ENCODE peak calls at places on chromosome 5, in ten cellular contexts. E is tibial nerve, F is lower lobe of right lung, Y is GM23338, H is A673, B is osteoblast, S is hepatocyte, P is pancreas, Q is esophagus squamous epithelium, R is A549. N is an unnamed sample.

GRCh38 chr5:6489786-6490185 is 41.1 kb downstream of the UBE2QL1 start:
- DNase-seq in E (no peak), F (no peak), Y (no peak), H (no peak), B (no peak), S (no peak), P (no peak), Q (no peak), R (no peak), N (no peak)

GRCh38 chr5:55533806-55534435 is 843 bp downstream of the PLPP1 start:
- DNase-seq in E (no peak), F (no peak), Y (peak; percentile 66), H (peak; percentile 60), B (no peak), S (no peak), P (no peak), Q (no peak), R (peak; percentile 45), N (no peak)

GRCh38 chr5:124876564-124876963 is 130.1 kb upstream of the ZNF608 start:
- DNase-seq in E (no peak), F (no peak), Y (no peak), H (no peak), B (no peak), S (no peak), P (no peak), Q (no peak), R (no peak), N (no peak)

GRCh38 chr5:144139586-144139985 is 30.9 kb downstream of the YIPF5 start:
- DNase-seq in E (no peak), F (no peak), Y (no peak), H (peak; percentile 15), B (peak; percentile 39), S (peak; percentile 45), P (no peak), Q (no peak), R (peak; percentile 4), N (no peak)

GRCh38 chr5:55187370-55187769 is 14.4 kb upstream of the CDC20B start:
- DNase-seq in E (no peak), F (no peak), Y (peak; percentile 65), H (peak; percentile 44), B (no peak), S (peak; percentile 9), P (no peak), Q (no peak), R (peak; percentile 36), N (no peak)

GRCh38 chr5:154331267-154331666 is 114.5 kb upstream of the SAP30L start:
- DNase-seq in E (no peak), F (no peak), Y (no peak), H (no peak), B (no peak), S (no peak), P (no peak), Q (no peak), R (no peak), N (no peak)

GRCh38 chr5:43281840-43282658 is 31.2 kb downstream of the HMGCS1 start:
- DNase-seq in E (no peak), F (no peak), Y (no peak), H (no peak), B (no peak), S (no peak), P (no peak), Q (no peak), R (no peak), N (no peak)

GRCh38 chr5:176692835-176693476 is 45.7 kb downstream of the TSPAN17 start:
- DNase-seq in E (no peak), F (no peak), Y (no peak), H (no peak), B (no peak), S (no peak), P (no peak), Q (no peak), R (no peak), N (no peak)

GRCh38 chr5:108487951-108488350 is 106.1 kb upstream of the FBXL17 start:
- DNase-seq in E (no peak), F (no peak), Y (no peak), H (no peak), B (peak; percentile 11), S (no peak), P (no peak), Q (no peak), R (no peak), N (no peak)

GRCh38 chr5:123865641-123866040 is 353.7 kb downstream of the CSNK1G3 start:
- DNase-seq in E (no peak), F (no peak), Y (no peak), H (no peak), B (no peak), S (no peak), P (no peak), Q (no peak), R (no peak), N (no peak)

GRCh38 chr5:39177629-39177959 is 41.8 kb downstream of the FYB1 start:
- DNase-seq in E (no peak), F (no peak), Y (no peak), H (no peak), B (no peak), S (no peak), P (no peak), Q (no peak), R (no peak), N (no peak)

GRCh38 chr5:490116-491094 is 33.8 kb downstream of the SLC9A3 start:
- DNase-seq in E (no peak), F (no peak), Y (no peak), H (no peak), B (no peak), S (no peak), P (no peak), Q (no peak), R (no peak), N (no peak)

DNA sequence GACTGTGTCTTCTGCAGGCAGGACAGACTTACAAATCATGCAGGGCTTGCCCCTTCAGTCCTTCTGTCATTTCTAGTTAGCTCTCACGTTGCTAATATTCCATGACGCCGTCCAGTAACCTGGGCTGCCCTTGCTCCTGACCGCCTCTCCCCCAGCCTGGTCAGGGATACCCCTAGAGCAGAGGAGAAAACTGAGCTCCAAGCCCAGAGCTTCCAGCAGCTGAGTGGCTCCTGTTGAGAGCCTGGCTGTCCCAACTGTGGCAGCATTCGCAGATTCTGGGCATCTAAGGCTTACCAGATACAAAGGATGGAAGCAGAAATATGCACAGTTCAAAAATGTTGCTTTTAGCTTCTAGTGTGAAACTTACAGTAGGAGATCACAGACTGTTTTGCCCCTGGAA is 185.2 kb downstream of the CD180 start:
- DNase-seq in E (no peak), F (no peak), Y (no peak), H (no peak), B (no peak), S (no peak), P (no peak), Q (no peak), R (no peak), N (no peak)
- H3K4me1 ChIP-seq in E (peaks cover 35% of the 10 kb centered on the region), F (peaks cover 74% of the 10 kb centered on the region), Y (peaks cover 6% of the 10 kb centered on the region), H (no peaks in the 10 kb centered on the region), B (peaks cover 52% of the 10 kb centered on the region), S (peaks cover 54% of the 10 kb centered on the region), P (peaks cover 81% of the 10 kb centered on the region), Q (peaks cover 98% of the 10 kb centered on the region), R (peaks cover 44% of the 10 kb centered on the region), N (peaks cover 92% of the 10 kb centered on the region)

DNA sequence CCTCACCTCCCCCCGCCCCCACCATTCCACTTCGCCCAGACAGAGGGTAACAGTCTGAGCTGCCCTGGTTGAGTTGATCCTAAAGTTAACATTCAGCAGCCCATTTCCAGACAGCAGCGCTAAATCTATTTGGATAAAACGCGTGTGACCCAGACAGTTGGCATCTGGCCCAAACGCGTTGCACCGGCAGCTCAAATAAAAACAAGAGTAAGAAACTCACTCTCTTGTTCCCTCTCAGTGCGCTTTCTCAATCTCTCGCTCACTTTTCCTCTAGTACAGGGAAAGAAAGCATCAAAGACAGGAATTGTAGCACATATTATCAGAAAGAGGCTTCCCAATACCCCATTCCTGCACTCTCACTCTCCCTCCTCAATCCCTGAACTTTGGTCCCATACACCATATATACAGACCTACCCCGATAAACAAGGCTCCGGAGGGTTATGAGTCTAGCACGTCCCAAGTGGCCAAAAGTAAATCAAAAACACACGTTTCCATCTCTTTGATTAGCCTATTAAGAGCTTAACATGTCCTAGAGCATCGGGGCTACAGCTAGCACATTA is 1.3 kb downstream of the ADAMTS6 start:
- DNase-seq in E (peak; percentile 61), F (peak; percentile 70), Y (peak; percentile 39), H (peak; percentile 62), B (no peak), S (peak; percentile 75), P (peak; percentile 65), Q (no peak), R (peak; percentile 30), N (peak; percentile 58)
- H3K4me3 ChIP-seq in E (peak overlapping the region; percentile 21), F (peak overlapping the region; percentile 60), Y (peak overlapping the region; percentile 66), H (peak overlapping the region; percentile 57), B (peak overlapping the region; percentile 82), S (peak overlapping the region; percentile 54), P (peak overlapping the region; percentile 17), Q (peak overlapping the region; percentile 47), R (peak overlapping the region; percentile 65), N (peak overlapping the region; percentile 45)

GRCh38 chr5:139092741-139093140 is 105.4 kb downstream of the SIL1 start:
- DNase-seq in E (no peak), F (no peak), Y (no peak), H (no peak), B (no peak), S (no peak), P (no peak), Q (no peak), R (no peak), N (no peak)

GRCh38 chr5:139094154-139095131 is 103.7 kb downstream of the SIL1 start:
- DNase-seq in E (no peak), F (no peak), Y (no peak), H (no peak), B (no peak), S (no peak), P (no peak), Q (no peak), R (no peak), N (no peak)

GRCh38 chr5:139088024-139088423 is 110.1 kb downstream of the SIL1 start:
- DNase-seq in E (no peak), F (no peak), Y (no peak), H (no peak), B (peak; percentile 10), S (no peak), P (no peak), Q (no peak), R (no peak), N (no peak)

GRCh38 chr5:139090566-139090965 is 107.6 kb downstream of the SIL1 start:
- DNase-seq in E (no peak), F (no peak), Y (no peak), H (no peak), B (no peak), S (no peak), P (no peak), Q (no peak), R (no peak), N (no peak)

GRCh38 chr5:139091439-139092156 is 106.6 kb downstream of the SIL1 start:
- DNase-seq in E (no peak), F (no peak), Y (no peak), H (no peak), B (peak; percentile 65), S (peak; percentile 11), P (no peak), Q (no peak), R (no peak), N (no peak)
- TF ChIP-seq CTCF in E (peak; percentile 50), F (peak; percentile 21), Y (peak; percentile 20), H (peak; percentile 20), B (no peak), S (peak; percentile 18), P (no peak), Q (no peak), R (no peak), N (peak; percentile 26)

DNA sequence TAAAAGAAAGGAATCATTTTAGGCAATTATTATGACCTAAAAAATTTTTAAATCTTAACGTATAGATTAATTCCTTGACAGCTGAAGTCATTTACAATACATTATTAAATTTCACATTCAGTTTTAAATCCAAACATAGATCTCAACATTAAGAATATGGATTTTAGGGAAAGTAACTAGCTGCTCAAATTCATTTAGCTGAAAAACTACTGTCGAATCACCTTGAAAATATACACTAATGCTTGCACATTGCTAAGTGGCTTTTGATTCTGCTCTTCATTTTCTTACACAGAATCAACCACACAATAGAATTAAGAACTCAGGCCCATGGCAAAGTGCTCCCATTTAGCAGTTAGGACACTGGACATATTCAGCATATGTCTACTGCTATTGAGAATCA is 454.2 kb downstream of the RAB3C start:
- DNase-seq in E (no peak), F (no peak), Y (no peak), H (no peak), B (no peak), S (no peak), P (no peak), Q (no peak), R (no peak), N (no peak)
- H3K4me1 ChIP-seq in E (peaks cover 57% of the 10 kb centered on the region), F (peaks cover 27% of the 10 kb centered on the region), Y (peaks cover 8% of the 10 kb centered on the region), H (peaks cover 42% of the 10 kb centered on the region), B (peaks cover 48% of the 10 kb centered on the region), S (peaks cover 14% of the 10 kb centered on the region), P (peaks cover 11% of the 10 kb centered on the region), Q (peaks cover 67% of the 10 kb centered on the region), R (peaks cover 35% of the 10 kb centered on the region), N (peaks cover 42% of the 10 kb centered on the region)